ENCODE peak calls at places on chromosomes 13 and 19, in four cellular contexts. N, Y, P and E are unnamed samples.

GRCh38 chr13:87777395-87777794 is 106.2 kb downstream of the SLITRK5 start:
- DNase-seq in P (peak), N (no peak), Y (no peak), E (no peak)

GRCh38 chr19:18157465-18158063 is 4.6 kb downstream of the PIK3R2 start:
- DNase-seq in P (no peak), Y (peak), N (no peak), E (no peak)

GRCh38 chr19:51123381-51124186 is 1.1 kb upstream of the SIGLEC9 start:
- DNase-seq in P (no peak), N (no peak), Y (no peak), E (no peak)

GRCh38 chr13:26983533-26984315 is 187.9 kb downstream of the USP12 start:
- DNase-seq in N (no peak), Y (no peak), P (no peak), E (no peak)

GRCh38 chr13:52455677-52456041 is 381 bp downstream of the CKAP2 start:
- DNase-seq in P (peak), Y (peak), N (peak), E (peak)

GRCh38 chr19:16391301-16392055 is 66.9 kb downstream of the KLF2 start:
- DNase-seq in P (no peak), Y (no peak), N (no peak), E (no peak)

GRCh38 chr13:113802090-113802531 is 43.1 kb downstream of the TMEM255B start:
- DNase-seq in Y (no peak), P (no peak), N (peak), E (no peak)

GRCh38 chr13:52786747-52787146 is 47.1 kb upstream of the CNMD start:
- DNase-seq in P (no peak), N (no peak), Y (peak), E (peak)

GRCh38 chr19:3336680-3337523 is 29.5 kb upstream of the NFIC start:
- DNase-seq in Y (peak), P (no peak), N (peak), E (no peak)

GRCh38 chr13:51221674-51222509 is at the start of gene FAM124A:
- DNase-seq in P (peak), N (peak), Y (peak), E (peak)

GRCh38 chr13:107581009-107581408 is 634.3 kb downstream of the LIG4 start:
- DNase-seq in Y (no peak), N (no peak), P (peak), E (peak)

GRCh38 chr13:100983111-100983510 is 308.5 kb upstream of the TMTC4 start:
- DNase-seq in N (no peak), Y (no peak), P (no peak), E (no peak)

GRCh38 chr19:38721977-38722773 is 22.1 kb downstream of the CAPN12 start:
- DNase-seq in N (peak), Y (peak), P (no peak), E (no peak)

GRCh38 chr13:30932481-30933333 is at the start of gene TEX26:
- DNase-seq in Y (peak), N (no peak), P (no peak), E (no peak)

GRCh38 chr19:19552811-19553210 is 14.7 kb downstream of the CILP2 start:
- DNase-seq in P (peak), Y (peak), N (no peak), E (no peak)

GRCh38 chr13:86907116-86907515 is 764.1 kb upstream of the SLITRK5 start:
- DNase-seq in N (no peak), Y (no peak), P (no peak), E (no peak)

GRCh38 chr19:17311455-17312248 is 2.3 kb downstream of the DDA1 start:
- DNase-seq in P (no peak), Y (no peak), N (no peak), E (no peak)

GRCh38 chr13:113404723-113405471 is 41.0 kb upstream of the GRTP1 start:
- DNase-seq in Y (no peak), N (no peak), P (no peak), E (no peak)

GRCh38 chr19:2426661-2427322 is 594 bp downstream of the TIMM13 start:
- DNase-seq in N (peak), P (no peak), Y (peak), E (no peak)

GRCh38 chr13:57017357-57017756 is 123.4 kb upstream of the PRR20A start:
- DNase-seq in Y (no peak), N (no peak), P (no peak), E (no peak)

GRCh38 chr13:44075113-44075512 is 195.4 kb downstream of the LACC1 start:
- DNase-seq in P (no peak), Y (no peak), N (no peak), E (no peak)

GRCh38 chr13:97223711-97224461 is 1.8 kb downstream of the MBNL2 start:
- DNase-seq in Y (peak), N (no peak), P (peak), E (peak)

GRCh38 chr13:73754727-73755292 is 379.4 kb downstream of the KLF12 start:
- DNase-seq in P (peak), N (no peak), Y (peak), E (peak)

GRCh38 chr19:39301562-39301961 is 5.4 kb downstream of the IFNL1 start:
- DNase-seq in P (no peak), Y (no peak), N (no peak), E (no peak)

GRCh38 chr13:71831716-71832115 is 35.3 kb downstream of the DACH1 start:
- DNase-seq in Y (no peak), N (no peak), P (no peak), E (no peak)

GRCh38 chr19:52227196-52227940 is 37.5 kb downstream of the PPP2R1A start:
- DNase-seq in N (no peak), Y (no peak), P (no peak), E (no peak)

GRCh38 chr19:1000591-1001537 is 645 bp downstream of the GRIN3B start:
- DNase-seq in N (no peak), Y (no peak), P (no peak), E (no peak)

GRCh38 chr19:55251296-55252081 is 7.3 kb downstream of the PPP6R1 start:
- DNase-seq in P (no peak), Y (no peak), N (no peak), E (no peak)

GRCh38 chr13:29527511-29527910 is 68.0 kb downstream of the SLC7A1 start:
- DNase-seq in P (no peak), Y (no peak), N (no peak), E (no peak)

GRCh38 chr13:81446441-81446840 is 1105.5 kb upstream of the SPRY2 start:
- DNase-seq in Y (no peak), P (no peak), N (no peak), E (no peak)

GRCh38 chr19:36605101-36605838 is at the start of gene ZNF382:
- DNase-seq in P (no peak), N (peak), Y (peak), E (no peak)

GRCh38 chr19:11674067-11674492 is 64.7 kb downstream of the ZNF823 start:
- DNase-seq in N (no peak), P (no peak), Y (no peak), E (no peak)

GRCh38 chr13:110756268-110756667 is 42.8 kb downstream of the ING1 start:
- DNase-seq in P (no peak), Y (no peak), N (no peak), E (no peak)

GRCh38 chr13:97068964-97069815 is 74.9 kb upstream of the OXGR1 start:
- DNase-seq in P (no peak), Y (no peak), N (no peak), E (no peak)